ENCODE peak calls at places on chromosomes 13 and 19, in four cellular contexts. One of them, this sample, is unnamed.
A peak's percentile ranks its signal among the peaks of the same experiment; 100 is the strongest.

GRCh38 chr13:68304287-68304893 is 1074.3 kb upstream of the PCDH9 start:
- DNase-seq in memory B cell: no peak
- DNase-seq in psoas muscle: no peak
- DNase-seq in substantia nigra: no peak
- DNase-seq in this sample: peak; percentile 49

GRCh38 chr13:101267656-101268055 is 148.7 kb downstream of the NALCN start:
- DNase-seq in memory B cell: no peak
- DNase-seq in psoas muscle: no peak
- DNase-seq in substantia nigra: no peak
- DNase-seq in this sample: peak; percentile 48

GRCh38 chr19:18762125-18763023 is 28.7 kb downstream of the COMP start:
- DNase-seq in memory B cell: no peak
- DNase-seq in psoas muscle: peak; percentile 87
- DNase-seq in substantia nigra: peak; percentile 11
- DNase-seq in this sample: peak; percentile 85

GRCh38 chr19:40754611-40755247 is 3.7 kb downstream of the SNRPA start:
- DNase-seq in memory B cell: no peak
- DNase-seq in psoas muscle: no peak
- DNase-seq in substantia nigra: no peak
- DNase-seq in this sample: peak; percentile 55

GRCh38 chr13:72920097-72920496 is 138.2 kb downstream of the PIBF1 start:
- DNase-seq in memory B cell: no peak
- DNase-seq in psoas muscle: peak; percentile 64
- DNase-seq in substantia nigra: no peak
- DNase-seq in this sample: no peak

GRCh38 chr19:23956051-23956450 is 41.4 kb downstream of the ZNF726 start:
- DNase-seq in memory B cell: no peak
- DNase-seq in psoas muscle: no peak
- DNase-seq in substantia nigra: no peak
- DNase-seq in this sample: no peak

GRCh38 chr13:51674276-51674675 is 90.0 kb downstream of the WDFY2 start:
- DNase-seq in memory B cell: no peak
- DNase-seq in psoas muscle: no peak
- DNase-seq in substantia nigra: no peak
- DNase-seq in this sample: peak; percentile 99

GRCh38 chr19:35013047-35013819 is 13.1 kb downstream of the GRAMD1A start:
- DNase-seq in memory B cell: peak; percentile 86
- DNase-seq in psoas muscle: peak; percentile 86
- DNase-seq in substantia nigra: no peak
- DNase-seq in this sample: peak; percentile 41

GRCh38 chr19:58396691-58397532 is 1.5 kb downstream of the RNF225 start:
- DNase-seq in memory B cell: no peak
- DNase-seq in psoas muscle: no peak
- DNase-seq in substantia nigra: no peak
- DNase-seq in this sample: no peak

GRCh38 chr19:48739835-48740704 is at the start of gene RASIP1:
- DNase-seq in memory B cell: no peak
- DNase-seq in psoas muscle: peak; percentile 75
- DNase-seq in substantia nigra: no peak
- DNase-seq in this sample: no peak

GRCh38 chr19:52935434-52935833 is 12.2 kb upstream of the ZNF888 start:
- DNase-seq in memory B cell: no peak
- DNase-seq in psoas muscle: no peak
- DNase-seq in substantia nigra: no peak
- DNase-seq in this sample: peak; percentile 38

GRCh38 chr13:79659161-79659560 is 178.2 kb downstream of the NDFIP2 start:
- DNase-seq in memory B cell: no peak
- DNase-seq in psoas muscle: peak; percentile 81
- DNase-seq in substantia nigra: no peak
- DNase-seq in this sample: peak; percentile 85

GRCh38 chr19:768424-768823 is 17.5 kb downstream of the MISP start:
- DNase-seq in memory B cell: no peak
- DNase-seq in psoas muscle: no peak
- DNase-seq in substantia nigra: no peak
- DNase-seq in this sample: no peak

GRCh38 chr19:8655340-8655709 is 24.9 kb downstream of the NFILZ start:
- DNase-seq in memory B cell: peak; percentile 23
- DNase-seq in psoas muscle: peak; percentile 42
- DNase-seq in substantia nigra: no peak
- DNase-seq in this sample: no peak

GRCh38 chr13:20043207-20043925 is 84.8 kb downstream of the ZMYM2 start:
- DNase-seq in memory B cell: no peak
- DNase-seq in psoas muscle: no peak
- DNase-seq in substantia nigra: no peak
- DNase-seq in this sample: peak; percentile 5

GRCh38 chr13:113666324-113666660 is 727 bp upstream of the GRK1 start:
- DNase-seq in memory B cell: no peak
- DNase-seq in psoas muscle: no peak
- DNase-seq in substantia nigra: no peak
- DNase-seq in this sample: no peak

GRCh38 chr19:41548954-41549688 is 26.8 kb upstream of the CEACAM21 start:
- DNase-seq in memory B cell: no peak
- DNase-seq in psoas muscle: no peak
- DNase-seq in substantia nigra: no peak
- DNase-seq in this sample: no peak

GRCh38 chr19:35176183-35176570 is 21.6 kb downstream of the FXYD5 start:
- DNase-seq in memory B cell: no peak
- DNase-seq in psoas muscle: no peak
- DNase-seq in substantia nigra: no peak
- DNase-seq in this sample: no peak

GRCh38 chr19:9856609-9857008 is 21.5 kb downstream of the PIN1 start:
- DNase-seq in memory B cell: no peak
- DNase-seq in psoas muscle: no peak
- DNase-seq in substantia nigra: no peak
- DNase-seq in this sample: no peak

GRCh38 chr13:111533900-111534645 is 213.6 kb downstream of the TEX29 start:
- DNase-seq in memory B cell: no peak
- DNase-seq in psoas muscle: no peak
- DNase-seq in substantia nigra: no peak
- DNase-seq in this sample: no peak

GRCh38 chr19:5182811-5183210 is 157.8 kb downstream of the PTPRS start:
- DNase-seq in memory B cell: no peak
- DNase-seq in psoas muscle: no peak
- DNase-seq in substantia nigra: no peak
- DNase-seq in this sample: no peak

GRCh38 chr19:17243854-17244617 is 1.7 kb downstream of the NR2F6 start:
- DNase-seq in memory B cell: no peak
- DNase-seq in psoas muscle: peak; percentile 86
- DNase-seq in substantia nigra: no peak
- DNase-seq in this sample: no peak

GRCh38 chr13:71304861-71305260 is 562.1 kb downstream of the DACH1 start:
- DNase-seq in memory B cell: no peak
- DNase-seq in psoas muscle: no peak
- DNase-seq in substantia nigra: no peak
- DNase-seq in this sample: no peak

GRCh38 chr19:2474232-2475017 is 1.5 kb upstream of the GADD45B start:
- DNase-seq in memory B cell: peak; percentile 92
- DNase-seq in psoas muscle: peak; percentile 93
- DNase-seq in substantia nigra: peak; percentile 43
- DNase-seq in this sample: peak; percentile 81

GRCh38 chr13:48645845-48646244 is 7.9 kb upstream of the CYSLTR2 start:
- DNase-seq in memory B cell: no peak
- DNase-seq in psoas muscle: no peak
- DNase-seq in substantia nigra: no peak
- DNase-seq in this sample: no peak

GRCh38 chr19:39752390-39752789 is 14.6 kb upstream of the CLC start:
- DNase-seq in memory B cell: no peak
- DNase-seq in psoas muscle: no peak
- DNase-seq in substantia nigra: no peak
- DNase-seq in this sample: no peak

GRCh38 chr13:110126391-110126961 is 180.5 kb downstream of the COL4A1 start:
- DNase-seq in memory B cell: no peak
- DNase-seq in psoas muscle: peak; percentile 78
- DNase-seq in substantia nigra: no peak
- DNase-seq in this sample: peak; percentile 96

GRCh38 chr19:46999377-46999776 is 20.3 kb upstream of the NPAS1 start:
- DNase-seq in memory B cell: no peak
- DNase-seq in psoas muscle: no peak
- DNase-seq in substantia nigra: no peak
- DNase-seq in this sample: no peak

GRCh38 chr13:48563611-48564010 is 30.7 kb upstream of the RCBTB2 start:
- DNase-seq in memory B cell: no peak
- DNase-seq in psoas muscle: no peak
- DNase-seq in substantia nigra: no peak
- DNase-seq in this sample: no peak

GRCh38 chr19:33654840-33655508 is 33.2 kb downstream of the CHST8 start:
- DNase-seq in memory B cell: no peak
- DNase-seq in psoas muscle: no peak
- DNase-seq in substantia nigra: no peak
- DNase-seq in this sample: no peak

GRCh38 chr13:45511310-45512147 is 46.8 kb downstream of the COG3 start:
- DNase-seq in memory B cell: peak; percentile 13
- DNase-seq in psoas muscle: no peak
- DNase-seq in substantia nigra: no peak
- DNase-seq in this sample: peak; percentile 80

GRCh38 chr19:10968527-10969081 is 7.8 kb downstream of the SMARCA4 start:
- DNase-seq in memory B cell: no peak
- DNase-seq in psoas muscle: no peak
- DNase-seq in substantia nigra: no peak
- DNase-seq in this sample: no peak

GRCh38 chr19:30539315-30539714 is 167.1 kb downstream of the ZNF536 start:
- DNase-seq in memory B cell: no peak
- DNase-seq in psoas muscle: no peak
- DNase-seq in substantia nigra: no peak
- DNase-seq in this sample: no peak

GRCh38 chr19:12779162-12779993 is 4.0 kb upstream of the HOOK2 start:
- DNase-seq in memory B cell: no peak
- DNase-seq in psoas muscle: peak; percentile 79
- DNase-seq in substantia nigra: no peak
- DNase-seq in this sample: no peak

GRCh38 chr13:100235311-100235901 is 146.5 kb downstream of the PCCA start:
- DNase-seq in memory B cell: no peak
- DNase-seq in psoas muscle: no peak
- DNase-seq in substantia nigra: no peak
- DNase-seq in this sample: peak; percentile 56

GRCh38 chr13:40149611-40150283 is 494.3 kb downstream of the COG6 start:
- DNase-seq in memory B cell: no peak
- DNase-seq in psoas muscle: no peak
- DNase-seq in substantia nigra: no peak
- DNase-seq in this sample: peak; percentile 84

GRCh38 chr13:74114202-74114601 is 20.0 kb downstream of the KLF12 start:
- DNase-seq in memory B cell: no peak
- DNase-seq in psoas muscle: no peak
- DNase-seq in substantia nigra: no peak
- DNase-seq in this sample: peak; percentile 26

GRCh38 chr19:35260694-35261304 is 8.0 kb upstream of the USF2 start:
- DNase-seq in memory B cell: no peak
- DNase-seq in psoas muscle: no peak
- DNase-seq in substantia nigra: no peak
- DNase-seq in this sample: no peak

GRCh38 chr19:56642711-56643459 is at the start of gene SMIM17:
- DNase-seq in memory B cell: no peak
- DNase-seq in psoas muscle: no peak
- DNase-seq in substantia nigra: no peak
- DNase-seq in this sample: no peak

This sample was measured in epithelial cell of esophagus.